ENCODE peak calls at places on chromosomes 3 and 15, in eight cellular contexts. T, V, O, I, F, J, X and U are unnamed samples.

GRCh38 chr15:47607750-47608149 is 109.6 kb upstream of the SEMA6D start:
- DNase-seq in T (no peak), V (no peak), O (no peak), I (no peak), F (no peak), J (no peak), X (no peak), U (no peak)

GRCh38 chr15:34837246-34838016 is 42.1 kb upstream of the ACTC1 start:
- DNase-seq in T (peak), V (no peak), O (peak), I (no peak), F (no peak), J (no peak), X (no peak), U (no peak)

GRCh38 chr3:5057857-5058324 is 64.2 kb upstream of the ARL8B start:
- DNase-seq in T (peak), V (peak), O (peak), I (peak), F (peak), J (no peak), X (no peak), U (peak)

GRCh38 chr3:146334151-146334550 is 83.2 kb upstream of the PLSCR4 start:
- DNase-seq in T (no peak), V (no peak), O (no peak), I (no peak), F (no peak), J (no peak), X (no peak), U (no peak)

GRCh38 chr15:64249406-64249805 is 86.6 kb upstream of the PPIB start:
- DNase-seq in T (no peak), V (no peak), O (no peak), I (no peak), F (no peak), J (peak), X (no peak), U (no peak)

GRCh38 chr15:40444741-40445140 is 4.0 kb downstream of the BAHD1 start:
- DNase-seq in T (no peak), V (no peak), O (no peak), I (no peak), F (no peak), J (no peak), X (no peak), U (no peak)

GRCh38 chr3:59866076-59866475 is 816.3 kb upstream of the CFAP20DC start:
- DNase-seq in T (no peak), V (no peak), O (no peak), I (no peak), F (no peak), J (no peak), X (no peak), U (no peak)

GRCh38 chr15:45117327-45118130 is 3.4 kb downstream of the DUOXA2 start:
- DNase-seq in T (no peak), V (no peak), O (no peak), I (no peak), F (peak), J (no peak), X (no peak), U (no peak)

GRCh38 chr3:119409844-119410243 is 53.6 kb downstream of the TMEM39A start:
- DNase-seq in T (no peak), V (no peak), O (no peak), I (no peak), F (no peak), J (no peak), X (peak), U (no peak)

GRCh38 chr15:99433757-99434211 is 132.0 kb upstream of the MEF2A start:
- DNase-seq in T (no peak), V (peak), O (no peak), I (no peak), F (peak), J (no peak), X (no peak), U (no peak)

GRCh38 chr15:89303986-89304385 is 30.6 kb downstream of the POLG start:
- DNase-seq in T (no peak), V (no peak), O (no peak), I (no peak), F (no peak), J (no peak), X (no peak), U (no peak)

GRCh38 chr3:171407746-171408145 is 52.5 kb downstream of the TNIK start:
- DNase-seq in T (peak), V (no peak), O (peak), I (no peak), F (no peak), J (no peak), X (no peak), U (peak)

GRCh38 chr3:18538463-18538862 is 113.3 kb upstream of the SATB1 start:
- DNase-seq in T (no peak), V (no peak), O (no peak), I (no peak), F (no peak), J (no peak), X (no peak), U (no peak)

GRCh38 chr3:30347679-30348216 is 258.7 kb upstream of the TGFBR2 start:
- DNase-seq in T (peak), V (peak), O (peak), I (no peak), F (no peak), J (no peak), X (no peak), U (peak)

GRCh38 chr3:149128856-149129255 is 582 bp upstream of the HPS3 start:
- DNase-seq in T (no peak), V (no peak), O (no peak), I (no peak), F (no peak), J (no peak), X (no peak), U (no peak)

GRCh38 chr3:177478170-177478859 is 281.0 kb upstream of the TBL1XR1 start:
- DNase-seq in T (peak), V (no peak), O (peak), I (no peak), F (no peak), J (no peak), X (no peak), U (peak)

GRCh38 chr3:149340310-149340933 is 7.0 kb upstream of the TM4SF18 start:
- DNase-seq in T (no peak), V (no peak), O (no peak), I (no peak), F (no peak), J (peak), X (no peak), U (no peak)

GRCh38 chr3:148379763-148380162 is 317.9 kb upstream of the AGTR1 start:
- DNase-seq in T (peak), V (no peak), O (peak), I (peak), F (no peak), J (no peak), X (no peak), U (peak)

GRCh38 chr3:144549161-144549560 is 577.5 kb downstream of the DIPK2A start:
- DNase-seq in T (no peak), V (no peak), O (no peak), I (peak), F (no peak), J (no peak), X (no peak), U (no peak)

GRCh38 chr15:75089781-75090734 is 66.7 kb downstream of the PPCDC start:
- DNase-seq in T (no peak), V (no peak), O (no peak), I (no peak), F (no peak), J (no peak), X (no peak), U (no peak)

GRCh38 chr3:194869482-194870169 is 183.9 kb downstream of the FAM43A start:
- DNase-seq in T (peak), V (no peak), O (peak), I (no peak), F (no peak), J (no peak), X (no peak), U (peak)

GRCh38 chr3:174099724-174100123 is 702.2 kb downstream of the NLGN1 start:
- DNase-seq in T (no peak), V (no peak), O (no peak), I (no peak), F (no peak), J (no peak), X (no peak), U (no peak)